ENCODE peak calls at places on chromosomes 4 and X, in five cellular contexts. W is HEK293T, U is H1, Q is HepG2, M is GM12878. H is an unnamed sample.

GRCh38 chr4:184384810-184385557 is 89.4 kb downstream of the IRF2 start:
- DNase-seq in U (no peak), Q (no peak), W (no peak), M (no peak), H (no peak)

GRCh38 chrX:153800177-153800722 is 5.8 kb downstream of the SSR4 start:
- DNase-seq in M (no peak), U (no peak), Q (no peak), W (no peak), H (no peak)

GRCh38 chr4:171651071-171651470 is 162.1 kb upstream of the GALNTL6 start:
- DNase-seq in M (no peak), W (no peak), Q (no peak), U (no peak), H (no peak)

GRCh38 chr4:24594887-24595286 is 10.5 kb upstream of the DHX15 start:
- DNase-seq in M (no peak), W (no peak), U (no peak), Q (peak), H (no peak)

GRCh38 chrX:8988456-8988855 is 45.5 kb downstream of the FAM9B start:
- DNase-seq in U (no peak), Q (peak), M (no peak), W (no peak), H (no peak)

GRCh38 chr4:21554036-21554435 is 394.5 kb downstream of the KCNIP4 start:
- DNase-seq in Q (no peak), W (no peak), M (no peak), U (no peak), H (no peak)

GRCh38 chr4:75011131-75011795 is 78.3 kb downstream of the PARM1 start:
- DNase-seq in U (no peak), M (no peak), Q (no peak), W (no peak), H (no peak)

GRCh38 chr4:187617117-187617516 is 378.5 kb upstream of the ZFP42 start:
- DNase-seq in W (no peak), U (no peak), M (no peak), Q (no peak), H (no peak)

GRCh38 chrX:131977619-131978018 is 45.5 kb upstream of the STK26 start:
- DNase-seq in U (no peak), Q (no peak), W (no peak), M (no peak), H (no peak)

GRCh38 chr4:138802499-138802898 is 213.1 kb upstream of the NOCT start:
- DNase-seq in W (no peak), U (no peak), Q (no peak), M (no peak), H (no peak)

GRCh38 chrX:87526281-87526680 is 8.7 kb downstream of the KLHL4 start:
- DNase-seq in M (no peak), W (no peak), Q (no peak), U (no peak), H (no peak)

GRCh38 chrX:14997271-14997670 is 124.0 kb downstream of the MOSPD2 start:
- DNase-seq in W (no peak), Q (no peak), U (no peak), M (no peak), H (no peak)

GRCh38 chrX:150200820-150201287 is 162.3 kb upstream of the MAMLD1 start:
- DNase-seq in U (no peak), M (peak), Q (peak), W (peak), H (no peak)

GRCh38 chrX:9717376-9717775 is 48.3 kb downstream of the GPR143 start:
- DNase-seq in W (no peak), M (no peak), Q (no peak), U (no peak), H (no peak)

GRCh38 chr4:66279084-66279483 is 608.8 kb upstream of the EPHA5 start:
- DNase-seq in W (no peak), M (no peak), U (no peak), Q (no peak), H (no peak)

GRCh38 chrX:152821145-152821765 is 9.3 kb downstream of the CETN2 start:
- DNase-seq in Q (peak), W (peak), U (peak), M (no peak), H (peak)

GRCh38 chrX:155867821-155868220 is 13.3 kb upstream of the VAMP7 start:
- DNase-seq in U (no peak), W (no peak), Q (no peak), M (no peak), H (no peak)

GRCh38 chrX:34918856-34919255 is 23.7 kb upstream of the FAM47B start:
- DNase-seq in W (peak), U (no peak), M (no peak), Q (peak), H (peak)

GRCh38 chr4:88159137-88159725 is 792 bp upstream of the ABCG2 start:
- DNase-seq in U (no peak), W (peak), Q (peak), M (no peak), H (no peak)
- TF ChIP-seq SUZ12 in U (no peak), W (no peak), Q (no peak), M (no peak), H (no peak)

GRCh38 chr4:80213117-80213815 is 16.0 kb downstream of the PRDM8 start:
- DNase-seq in U (no peak), M (no peak), W (no peak), Q (no peak), H (no peak)
- TF ChIP-seq SUZ12 in U (no peak), M (no peak), W (no peak), Q (no peak), H (no peak)

GRCh38 chrX:3733043-3733430 is 19.6 kb upstream of the PRKX start:
- DNase-seq in Q (no peak), M (no peak), U (no peak), W (no peak), H (no peak)

GRCh38 chrX:3743821-3744439 is 30.5 kb upstream of the PRKX start:
- DNase-seq in Q (no peak), M (no peak), W (no peak), U (no peak), H (no peak)

GRCh38 chrX:3738489-3738888 is 25.0 kb upstream of the PRKX start:
- DNase-seq in W (no peak), U (no peak), M (no peak), Q (no peak), H (no peak)
- TF ChIP-seq SUZ12 in W (no peak), U (no peak), M (no peak), Q (no peak), H (no peak)

DNA sequence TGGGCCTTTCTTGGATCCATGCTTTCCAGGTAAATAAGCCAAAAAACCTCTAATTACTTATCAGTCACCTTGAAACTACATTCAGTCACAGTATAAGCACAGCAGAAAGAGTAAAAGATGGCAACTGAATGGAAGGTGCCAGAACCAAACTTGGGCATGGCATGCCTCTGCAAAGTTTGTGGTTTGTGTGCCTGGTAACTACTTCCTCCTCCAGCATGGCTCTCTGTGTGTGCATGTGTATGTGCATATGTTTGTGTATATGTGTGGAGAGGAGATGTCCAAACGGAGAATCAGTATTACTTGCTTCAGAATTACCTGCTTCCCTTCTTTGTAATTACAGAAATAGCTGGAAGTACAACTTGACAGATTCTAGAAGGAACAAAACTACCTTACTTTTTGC is 67.5 kb downstream of the AGTR2 start:
- DNase-seq in M (no peak), Q (no peak), U (no peak), W (no peak), H (no peak)
- TF ChIP-seq SUZ12 in M (no peak), Q (no peak), U (no peak), W (no peak), H (no peak)

GRCh38 chr4:165308174-165308573 is 19.3 kb upstream of the MSMO1 start:
- DNase-seq in U (no peak), W (no peak), M (no peak), Q (no peak), H (no peak)
- TF ChIP-seq SUZ12 in U (no peak), W (no peak), M (no peak), Q (no peak), H (no peak)

GRCh38 chr4:182971702-182972101 is 54.5 kb upstream of the DCTD start:
- DNase-seq in Q (no peak), U (no peak), W (no peak), M (no peak), H (no peak)
- TF ChIP-seq SUZ12 in Q (no peak), U (no peak), W (no peak), M (no peak), H (no peak)

GRCh38 chrX:48516285-48516684 is 5.3 kb upstream of the EBP start:
- DNase-seq in U (no peak), Q (no peak), W (no peak), M (no peak), H (no peak)

GRCh38 chrX:48514868-48515460 is 6.2 kb downstream of the PORCN start:
- DNase-seq in W (no peak), M (no peak), U (no peak), Q (no peak), H (no peak)

GRCh38 chrX:48514126-48514806 is 5.5 kb downstream of the PORCN start:
- DNase-seq in M (no peak), U (no peak), Q (no peak), W (no peak), H (no peak)

GRCh38 chrX:48516987-48517386 is 4.6 kb upstream of the EBP start:
- DNase-seq in M (no peak), Q (no peak), W (no peak), U (no peak), H (no peak)

GRCh38 chrX:48515842-48516241 is 5.8 kb upstream of the EBP start:
- DNase-seq in Q (no peak), U (no peak), M (no peak), W (no peak), H (no peak)
- TF ChIP-seq SUZ12 in Q (no peak), U (no peak), M (no peak), W (no peak), H (no peak)

GRCh38 chr4:106624674-106625073 is 256.1 kb upstream of the GIMD1 start:
- DNase-seq in W (no peak), M (no peak), U (no peak), Q (no peak), H (no peak)

GRCh38 chr4:106628616-106629606 is 260.3 kb upstream of the GIMD1 start:
- DNase-seq in U (no peak), W (no peak), Q (no peak), M (no peak), H (no peak)

DNA sequence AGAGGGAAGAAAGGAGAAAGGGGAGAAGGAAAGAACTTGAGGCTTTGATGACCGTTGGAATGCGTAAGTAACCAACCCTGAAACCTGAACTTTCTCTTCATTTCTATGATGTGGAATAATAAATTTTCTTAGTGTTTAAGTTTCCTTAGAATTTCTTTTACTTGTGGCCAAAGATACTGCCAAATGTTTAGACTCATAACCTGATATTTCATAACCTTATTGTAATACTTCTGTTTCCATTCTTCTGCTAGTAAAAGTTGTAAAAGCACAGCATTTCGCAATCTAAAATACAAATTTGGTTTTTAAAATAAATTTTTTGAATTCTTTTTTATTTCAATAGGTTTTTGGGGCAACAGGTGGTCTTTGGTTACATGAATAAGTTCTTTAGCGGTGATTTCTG is 258.5 kb upstream of the GIMD1 start:
- DNase-seq in U (no peak), Q (no peak), W (no peak), M (no peak), H (no peak)
- TF ChIP-seq SUZ12 in U (no peak), Q (no peak), W (no peak), M (no peak), H (no peak)

H was measured in NT2/D1.